ENCODE peak calls at places on chromosomes 3 and 15, in seven cellular contexts. K is stimulated activated CD8-positive, alpha-beta memory T cell treated with anti-CD3 and anti-CD28 coated beads, Interleukin-15, amount 100 ng/mL, for 4 hours; R is lower lobe of right lung; B is naive thymus-derived CD8-positive, alpha-beta T cell; L is T-helper 2 cell; M is SK-N-DZ; J is Calu3. P is an unnamed sample.

GRCh38 chr3:13479332-13479581 is 849 bp upstream of the HDAC11 start:
- DNase-seq in J (peak), B (peak), R (peak), M (no peak), K (peak), L (no peak), P (no peak)

GRCh38 chr3:172709776-172710708 is 825 bp downstream of the NCEH1 start:
- DNase-seq in K (no peak), J (peak), B (no peak), M (peak), L (no peak), R (peak), P (peak)

GRCh38 chr15:71136159-71137137 is 21.2 kb downstream of the THSD4 start:
- DNase-seq in M (no peak), K (no peak), L (no peak), B (no peak), J (peak), R (no peak), P (no peak)

GRCh38 chr3:159319156-159319555 is 517.3 kb downstream of the MFSD1 start:
- DNase-seq in K (no peak), B (no peak), J (no peak), R (no peak), M (no peak), L (no peak), P (no peak)

GRCh38 chr15:59583088-59583487 is 28.5 kb upstream of the GCNT3 start:
- DNase-seq in J (no peak), M (no peak), L (no peak), B (no peak), K (no peak), R (no peak), P (no peak)

GRCh38 chr3:183988216-183988790 is 29.4 kb downstream of the ABCC5 start:
- DNase-seq in J (no peak), R (no peak), K (no peak), B (no peak), M (no peak), L (no peak), P (no peak)

GRCh38 chr3:46359748-46360509 is 6.0 kb downstream of the CCR2 start:
- DNase-seq in R (no peak), B (no peak), K (no peak), M (no peak), L (no peak), J (no peak), P (no peak)

GRCh38 chr3:195058311-195059005 is 212.5 kb downstream of the XXYLT1 start:
- DNase-seq in R (peak), L (no peak), K (no peak), J (no peak), B (no peak), M (no peak), P (no peak)

GRCh38 chr3:181173227-181173626 is 183.7 kb upstream of the DNAJC19 start:
- DNase-seq in L (no peak), K (no peak), R (no peak), J (no peak), B (no peak), M (no peak), P (no peak)

GRCh38 chr15:96047255-96047931 is 283.1 kb upstream of the NR2F2 start:
- DNase-seq in J (no peak), L (no peak), R (no peak), K (no peak), M (no peak), B (no peak), P (no peak)

GRCh38 chr3:157865449-157865862 is 240.8 kb downstream of the SHOX2 start:
- DNase-seq in L (peak), R (peak), K (no peak), M (peak), B (no peak), J (peak), P (no peak)

GRCh38 chr3:56939759-56940323 is 120.6 kb upstream of the SPATA12 start:
- DNase-seq in M (peak), J (no peak), L (no peak), B (no peak), K (no peak), R (no peak), P (no peak)

GRCh38 chr3:149781216-149781615 is 11.1 kb downstream of the ANKUB1 start:
- DNase-seq in R (no peak), B (no peak), M (no peak), J (no peak), K (no peak), L (no peak), P (no peak)

GRCh38 chr3:25235033-25235432 is 193.0 kb upstream of the RARB start:
- DNase-seq in R (no peak), B (no peak), J (no peak), K (no peak), L (no peak), M (no peak), P (no peak)

GRCh38 chr3:23865595-23866396 is 51.0 kb downstream of the NKIRAS1 start:
- DNase-seq in B (no peak), J (peak), L (no peak), K (no peak), R (no peak), M (no peak), P (peak)

GRCh38 chr3:187994221-187995085 is 159.5 kb upstream of the LPP start:
- DNase-seq in M (no peak), R (no peak), L (no peak), J (no peak), K (peak), B (no peak), P (no peak)

GRCh38 chr3:109569121-109569520 is 231.8 kb upstream of the DPPA4 start:
- DNase-seq in L (no peak), M (no peak), K (no peak), R (no peak), B (no peak), J (no peak), P (no peak)

GRCh38 chr15:44801368-44801767 is 65.0 kb downstream of the TRIM69 start:
- DNase-seq in K (no peak), J (no peak), M (no peak), B (no peak), L (no peak), R (no peak), P (no peak)

GRCh38 chr3:177665122-177665808 is 468.0 kb upstream of the TBL1XR1 start:
- DNase-seq in L (no peak), R (no peak), B (no peak), J (no peak), M (no peak), K (no peak), P (no peak)